ENCODE peak calls at places on chromosomes 3 and 15, in five cellular contexts. K is G401; P is stimulated activated CD4-positive, alpha-beta T cell treated with anti-CD3 and anti-CD28 coated beads, Interleukin-1b, Interleukin-23, amount 100 ng/mL, for 48 hours; Z is HS-27A; V is H54. U is an unnamed sample.

GRCh38 chr15:43274136-43274535 is 7.4 kb upstream of the TGM5 start:
- DNase-seq in K (no peak), P (no peak), Z (no peak), V (peak), U (no peak)

GRCh38 chr3:47000198-47000815 is 20.8 kb downstream of the NBEAL2 start:
- DNase-seq in K (no peak), P (no peak), Z (no peak), V (peak), U (peak)

GRCh38 chr3:146161725-146162047 is 702 bp upstream of the PLOD2 start:
- DNase-seq in K (peak), P (no peak), Z (no peak), V (peak), U (peak)

GRCh38 chr3:140113983-140114923 is 179.3 kb downstream of the CLSTN2 start:
- DNase-seq in K (no peak), P (no peak), Z (no peak), V (no peak), U (no peak)

GRCh38 chr3:159634414-159634813 is 354.2 kb upstream of the IL12A start:
- DNase-seq in K (no peak), P (no peak), Z (no peak), V (no peak), U (no peak)

GRCh38 chr15:34810455-34811146 is 15.3 kb upstream of the ACTC1 start:
- DNase-seq in K (no peak), P (no peak), Z (peak), V (peak), U (no peak)

GRCh38 chr3:109275702-109276293 is 40.5 kb downstream of the DPPA2 start:
- DNase-seq in K (no peak), P (no peak), Z (no peak), V (peak), U (no peak)

GRCh38 chr3:129622933-129623332 is 16.5 kb upstream of the PLXND1 start:
- DNase-seq in K (no peak), P (no peak), Z (no peak), V (no peak), U (peak)

GRCh38 chr3:148309390-148310035 is 388.2 kb upstream of the AGTR1 start:
- DNase-seq in K (peak), P (no peak), Z (peak), V (no peak), U (no peak)

GRCh38 chr3:171564723-171565122 is 104.5 kb upstream of the TNIK start:
- DNase-seq in K (no peak), P (no peak), Z (no peak), V (no peak), U (no peak)

GRCh38 chr15:60605879-60606304 is 127.0 kb upstream of the ICE2 start:
- DNase-seq in K (peak), P (no peak), Z (no peak), V (no peak), U (no peak)

GRCh38 chr3:107574650-107575049 is 51.9 kb downstream of the BBX start:
- DNase-seq in K (peak), P (no peak), Z (peak), V (peak), U (no peak)

GRCh38 chr15:74291101-74292071 is 55.3 kb downstream of the CCDC33 start:
- DNase-seq in K (no peak), P (peak), Z (peak), V (peak), U (peak)

GRCh38 chr3:4410174-4410573 is 56.9 kb downstream of the SUMF1 start:
- DNase-seq in K (no peak), P (no peak), Z (no peak), V (no peak), U (no peak)

U was measured in posterior vena cava.